ENCODE peak calls at places on chromosomes 7 and 10, in seven cellular contexts. One of them, this sample, is unnamed.

GRCh38 chr10:79073784-79074432 is 5.1 kb downstream of the ZMIZ1 start:
- DNase-seq in T-helper 9 cell: no peak
- DNase-seq in kidney: peak
- DNase-seq in mesenteric fat pad: no peak
- DNase-seq in AG08396: peak
- DNase-seq in fibroblast of villous mesenchyme: peak
- DNase-seq in colonic mucosa: peak
- DNase-seq in this sample: peak

GRCh38 chr10:46293832-46294640 is 7.2 kb downstream of the ANTXRL start:
- DNase-seq in AG08396: no peak
- DNase-seq in colonic mucosa: no peak
- DNase-seq in T-helper 9 cell: no peak
- DNase-seq in fibroblast of villous mesenchyme: no peak
- DNase-seq in mesenteric fat pad: peak
- DNase-seq in kidney: no peak
- DNase-seq in this sample: peak

GRCh38 chr7:36192050-36192824 is 39.2 kb downstream of the EEPD1 start:
- DNase-seq in AG08396: peak
- DNase-seq in fibroblast of villous mesenchyme: peak
- DNase-seq in colonic mucosa: no peak
- DNase-seq in kidney: no peak
- DNase-seq in mesenteric fat pad: no peak
- DNase-seq in T-helper 9 cell: no peak
- DNase-seq in this sample: peak

GRCh38 chr7:80942261-80943041 is 23.6 kb upstream of the SEMA3C start:
- DNase-seq in kidney: peak
- DNase-seq in fibroblast of villous mesenchyme: peak
- DNase-seq in T-helper 9 cell: no peak
- DNase-seq in mesenteric fat pad: no peak
- DNase-seq in AG08396: peak
- DNase-seq in colonic mucosa: peak
- DNase-seq in this sample: peak

GRCh38 chr7:94949532-94949931 is 42.1 kb downstream of the PPP1R9A start:
- DNase-seq in AG08396: no peak
- DNase-seq in fibroblast of villous mesenchyme: no peak
- DNase-seq in colonic mucosa: no peak
- DNase-seq in mesenteric fat pad: no peak
- DNase-seq in T-helper 9 cell: no peak
- DNase-seq in kidney: no peak
- DNase-seq in this sample: no peak

GRCh38 chr10:127216284-127216683 is 19.9 kb upstream of the INSYN2A start:
- DNase-seq in T-helper 9 cell: no peak
- DNase-seq in fibroblast of villous mesenchyme: no peak
- DNase-seq in colonic mucosa: no peak
- DNase-seq in kidney: no peak
- DNase-seq in AG08396: no peak
- DNase-seq in mesenteric fat pad: no peak
- DNase-seq in this sample: no peak

GRCh38 chr10:134205-134742 is 981 bp upstream of the ZMYND11 start:
- DNase-seq in AG08396: no peak
- DNase-seq in T-helper 9 cell: peak
- DNase-seq in kidney: no peak
- DNase-seq in fibroblast of villous mesenchyme: peak
- DNase-seq in colonic mucosa: peak
- DNase-seq in mesenteric fat pad: no peak
- DNase-seq in this sample: peak

GRCh38 chr7:139521439-139521838 is 2.0 kb upstream of the CLEC2L start:
- DNase-seq in AG08396: no peak
- DNase-seq in mesenteric fat pad: no peak
- DNase-seq in T-helper 9 cell: no peak
- DNase-seq in fibroblast of villous mesenchyme: no peak
- DNase-seq in colonic mucosa: no peak
- DNase-seq in kidney: no peak
- DNase-seq in this sample: no peak

GRCh38 chr10:50991496-50992355 is 82.6 kb upstream of the PRKG1 start:
- DNase-seq in fibroblast of villous mesenchyme: peak
- DNase-seq in T-helper 9 cell: no peak
- DNase-seq in mesenteric fat pad: no peak
- DNase-seq in AG08396: peak
- DNase-seq in colonic mucosa: peak
- DNase-seq in kidney: peak
- DNase-seq in this sample: peak

GRCh38 chr10:93420091-93420490 is 62.0 kb downstream of the MYOF start:
- DNase-seq in fibroblast of villous mesenchyme: peak
- DNase-seq in AG08396: no peak
- DNase-seq in colonic mucosa: no peak
- DNase-seq in mesenteric fat pad: no peak
- DNase-seq in T-helper 9 cell: no peak
- DNase-seq in kidney: no peak
- DNase-seq in this sample: peak

GRCh38 chr10:117266400-117266799 is 25.5 kb downstream of the SLC18A2 start:
- DNase-seq in T-helper 9 cell: no peak
- DNase-seq in kidney: no peak
- DNase-seq in AG08396: no peak
- DNase-seq in fibroblast of villous mesenchyme: no peak
- DNase-seq in colonic mucosa: no peak
- DNase-seq in mesenteric fat pad: no peak
- DNase-seq in this sample: no peak

GRCh38 chr10:119680668-119681070 is 29.5 kb downstream of the BAG3 start:
- DNase-seq in colonic mucosa: no peak
- DNase-seq in kidney: no peak
- DNase-seq in fibroblast of villous mesenchyme: no peak
- DNase-seq in AG08396: no peak
- DNase-seq in T-helper 9 cell: no peak
- DNase-seq in mesenteric fat pad: no peak
- DNase-seq in this sample: no peak

GRCh38 chr7:33392143-33392542 is 262.8 kb downstream of the BBS9 start:
- DNase-seq in AG08396: no peak
- DNase-seq in mesenteric fat pad: no peak
- DNase-seq in kidney: no peak
- DNase-seq in fibroblast of villous mesenchyme: no peak
- DNase-seq in T-helper 9 cell: no peak
- DNase-seq in colonic mucosa: no peak
- DNase-seq in this sample: no peak

GRCh38 chr10:25758041-25758457 is 176.0 kb upstream of the MYO3A start:
- DNase-seq in AG08396: no peak
- DNase-seq in fibroblast of villous mesenchyme: no peak
- DNase-seq in colonic mucosa: no peak
- DNase-seq in T-helper 9 cell: no peak
- DNase-seq in mesenteric fat pad: no peak
- DNase-seq in kidney: no peak
- DNase-seq in this sample: peak

GRCh38 chr10:46028584-46029570 is 1.5 kb downstream of the NCOA4 start:
- DNase-seq in AG08396: peak
- DNase-seq in T-helper 9 cell: no peak
- DNase-seq in fibroblast of villous mesenchyme: peak
- DNase-seq in mesenteric fat pad: no peak
- DNase-seq in kidney: no peak
- DNase-seq in colonic mucosa: peak
- DNase-seq in this sample: peak

GRCh38 chr10:102511562-102512274 is 7.9 kb downstream of the SUFU start:
- DNase-seq in mesenteric fat pad: no peak
- DNase-seq in fibroblast of villous mesenchyme: no peak
- DNase-seq in kidney: no peak
- DNase-seq in AG08396: no peak
- DNase-seq in colonic mucosa: no peak
- DNase-seq in T-helper 9 cell: no peak
- DNase-seq in this sample: no peak

GRCh38 chr10:112361951-112362770 is 11.8 kb upstream of the ACSL5 start:
- DNase-seq in colonic mucosa: peak
- DNase-seq in kidney: no peak
- DNase-seq in mesenteric fat pad: peak
- DNase-seq in T-helper 9 cell: no peak
- DNase-seq in AG08396: peak
- DNase-seq in fibroblast of villous mesenchyme: peak
- DNase-seq in this sample: peak

GRCh38 chr10:28677889-28678686 is 767 bp downstream of the BAMBI start:
- DNase-seq in fibroblast of villous mesenchyme: no peak
- DNase-seq in colonic mucosa: peak
- DNase-seq in mesenteric fat pad: no peak
- DNase-seq in kidney: peak
- DNase-seq in AG08396: no peak
- DNase-seq in T-helper 9 cell: peak
- DNase-seq in this sample: peak

GRCh38 chr7:116672596-116673503 is 854 bp downstream of the MET start:
- DNase-seq in AG08396: peak
- DNase-seq in kidney: peak
- DNase-seq in fibroblast of villous mesenchyme: peak
- DNase-seq in T-helper 9 cell: no peak
- DNase-seq in colonic mucosa: peak
- DNase-seq in mesenteric fat pad: no peak
- DNase-seq in this sample: no peak

GRCh38 chr10:79319372-79319771 is 27.9 kb upstream of the PPIF start:
- DNase-seq in colonic mucosa: no peak
- DNase-seq in AG08396: no peak
- DNase-seq in kidney: peak
- DNase-seq in fibroblast of villous mesenchyme: no peak
- DNase-seq in T-helper 9 cell: no peak
- DNase-seq in mesenteric fat pad: no peak
- DNase-seq in this sample: no peak

GRCh38 chr10:71214641-71215160 is 2.3 kb downstream of the UNC5B start:
- DNase-seq in colonic mucosa: no peak
- DNase-seq in mesenteric fat pad: peak
- DNase-seq in AG08396: no peak
- DNase-seq in T-helper 9 cell: no peak
- DNase-seq in kidney: no peak
- DNase-seq in fibroblast of villous mesenchyme: no peak
- DNase-seq in this sample: no peak

GRCh38 chr7:131071786-131072504 is 255.7 kb upstream of the MKLN1 start:
- DNase-seq in T-helper 9 cell: no peak
- DNase-seq in AG08396: no peak
- DNase-seq in fibroblast of villous mesenchyme: peak
- DNase-seq in kidney: peak
- DNase-seq in mesenteric fat pad: no peak
- DNase-seq in colonic mucosa: no peak
- DNase-seq in this sample: peak

GRCh38 chr10:108358912-108359311 is 1194.4 kb upstream of the SORCS1 start:
- DNase-seq in kidney: no peak
- DNase-seq in mesenteric fat pad: no peak
- DNase-seq in AG08396: peak
- DNase-seq in fibroblast of villous mesenchyme: peak
- DNase-seq in T-helper 9 cell: no peak
- DNase-seq in colonic mucosa: no peak
- DNase-seq in this sample: peak

GRCh38 chr7:32937344-32938174 is 19.7 kb upstream of the FKBP9 start:
- DNase-seq in fibroblast of villous mesenchyme: peak
- DNase-seq in AG08396: peak
- DNase-seq in colonic mucosa: peak
- DNase-seq in kidney: no peak
- DNase-seq in T-helper 9 cell: no peak
- DNase-seq in mesenteric fat pad: no peak
- DNase-seq in this sample: peak

GRCh38 chr10:23065549-23065948 is 29.8 kb upstream of the MSRB2 start:
- DNase-seq in mesenteric fat pad: no peak
- DNase-seq in T-helper 9 cell: no peak
- DNase-seq in colonic mucosa: peak
- DNase-seq in fibroblast of villous mesenchyme: peak
- DNase-seq in kidney: peak
- DNase-seq in AG08396: peak
- DNase-seq in this sample: peak

GRCh38 chr7:43113622-43114450 is 1.4 kb downstream of the HECW1 start:
- DNase-seq in T-helper 9 cell: no peak
- DNase-seq in kidney: no peak
- DNase-seq in mesenteric fat pad: no peak
- DNase-seq in colonic mucosa: no peak
- DNase-seq in fibroblast of villous mesenchyme: no peak
- DNase-seq in AG08396: peak
- DNase-seq in this sample: no peak

GRCh38 chr10:4652111-4653010 is 173.6 kb upstream of the AKR1E2 start:
- DNase-seq in T-helper 9 cell: no peak
- DNase-seq in colonic mucosa: no peak
- DNase-seq in fibroblast of villous mesenchyme: peak
- DNase-seq in kidney: no peak
- DNase-seq in AG08396: no peak
- DNase-seq in mesenteric fat pad: no peak
- DNase-seq in this sample: peak

GRCh38 chr10:3887885-3888476 is 103.0 kb upstream of the KLF6 start:
- DNase-seq in colonic mucosa: no peak
- DNase-seq in T-helper 9 cell: peak
- DNase-seq in AG08396: no peak
- DNase-seq in fibroblast of villous mesenchyme: peak
- DNase-seq in kidney: no peak
- DNase-seq in mesenteric fat pad: no peak
- DNase-seq in this sample: peak

GRCh38 chr10:86481761-86482160 is 39.8 kb downstream of the WAPL start:
- DNase-seq in T-helper 9 cell: no peak
- DNase-seq in colonic mucosa: no peak
- DNase-seq in AG08396: no peak
- DNase-seq in mesenteric fat pad: no peak
- DNase-seq in fibroblast of villous mesenchyme: no peak
- DNase-seq in kidney: no peak
- DNase-seq in this sample: peak

GRCh38 chr7:44280636-44280992 is 44.8 kb downstream of the CAMK2B start:
- DNase-seq in kidney: no peak
- DNase-seq in colonic mucosa: no peak
- DNase-seq in AG08396: no peak
- DNase-seq in mesenteric fat pad: no peak
- DNase-seq in T-helper 9 cell: no peak
- DNase-seq in fibroblast of villous mesenchyme: no peak
- DNase-seq in this sample: no peak

GRCh38 chr10:21517983-21518628 is 7.4 kb downstream of the SKIDA1 start:
- DNase-seq in colonic mucosa: no peak
- DNase-seq in mesenteric fat pad: no peak
- DNase-seq in AG08396: no peak
- DNase-seq in fibroblast of villous mesenchyme: no peak
- DNase-seq in T-helper 9 cell: no peak
- DNase-seq in kidney: no peak
- DNase-seq in this sample: peak

GRCh38 chr10:70137135-70137534 is 4.5 kb upstream of the AIFM2 start:
- DNase-seq in AG08396: no peak
- DNase-seq in T-helper 9 cell: no peak
- DNase-seq in mesenteric fat pad: no peak
- DNase-seq in colonic mucosa: no peak
- DNase-seq in kidney: no peak
- DNase-seq in fibroblast of villous mesenchyme: no peak
- DNase-seq in this sample: no peak

GRCh38 chr10:77888356-77888703 is 38.2 kb downstream of the DLG5 start:
- DNase-seq in mesenteric fat pad: no peak
- DNase-seq in fibroblast of villous mesenchyme: no peak
- DNase-seq in T-helper 9 cell: no peak
- DNase-seq in kidney: no peak
- DNase-seq in colonic mucosa: no peak
- DNase-seq in AG08396: no peak
- DNase-seq in this sample: peak

GRCh38 chr7:105826143-105826542 is 50.3 kb downstream of the ATXN7L1 start:
- DNase-seq in T-helper 9 cell: no peak
- DNase-seq in fibroblast of villous mesenchyme: peak
- DNase-seq in mesenteric fat pad: no peak
- DNase-seq in AG08396: no peak
- DNase-seq in kidney: no peak
- DNase-seq in colonic mucosa: no peak
- DNase-seq in this sample: peak

This sample was measured in choroid plexus epithelial cell.